ENCODE peak calls at places on chromosomes 4 and X, in nine cellular contexts. I is choroid plexus epithelial cell; S is NCI-H1048; W is germinal center; P is effector memory CD8-positive, alpha-beta T cell; T is HCEC 1CT; G is fibroblast of pulmonary artery; A is activated naive CD8-positive, alpha-beta T cell treated with anti-CD3 and anti-CD28 coated beads, Interleukin-2, amount 10 ng/mL, durations not matched to agents 7 days and 5 days; U is hypothalamus. E is an unnamed sample.

GRCh38 chr4:99946346-99947189 is at the start of gene DNAJB14:
- DNase-seq in G (peak), W (peak), S (peak), I (peak), T (peak), U (peak), A (peak), P (peak), E (peak)

GRCh38 chr4:6364146-6364545 is 94.5 kb downstream of the WFS1 start:
- DNase-seq in U (no peak), I (no peak), G (no peak), S (no peak), W (no peak), T (no peak), P (no peak), A (no peak), E (no peak)

GRCh38 chr4:121726642-121727268 is 30.0 kb upstream of the ANXA5 start:
- DNase-seq in T (peak), I (peak), P (peak), A (no peak), W (peak), S (no peak), G (peak), U (no peak), E (no peak)

GRCh38 chrX:1212532-1212931 is at the start of gene CRLF2:
- DNase-seq in S (no peak), T (peak), A (peak), U (no peak), P (no peak), W (no peak), I (peak), G (no peak), E (no peak)

GRCh38 chr4:71355045-71355444 is 16.2 kb downstream of the SLC4A4 start:
- DNase-seq in S (no peak), A (no peak), G (no peak), T (no peak), W (no peak), P (no peak), I (no peak), U (no peak), E (no peak)

GRCh38 chr4:56698329-56698728 is 17.2 kb upstream of the HOPX start:
- DNase-seq in W (no peak), U (no peak), S (no peak), I (peak), T (no peak), G (peak), P (no peak), A (no peak), E (no peak)

GRCh38 chrX:55908685-55909212 is 191.2 kb downstream of the RRAGB start:
- DNase-seq in T (no peak), S (no peak), I (peak), P (peak), A (peak), U (peak), G (peak), W (peak), E (peak)

GRCh38 chr4:17577660-17578481 is 873 bp downstream of the LAP3 start:
- DNase-seq in I (peak), G (peak), T (peak), W (peak), A (peak), P (peak), U (peak), S (no peak), E (no peak)

GRCh38 chr4:150212927-150213326 is 134.7 kb downstream of the DCLK2 start:
- DNase-seq in A (no peak), U (no peak), S (no peak), G (no peak), I (no peak), P (no peak), T (no peak), W (no peak), E (no peak)

GRCh38 chrX:130170752-130171445 is 863 bp upstream of the RAB33A start:
- DNase-seq in U (peak), S (no peak), W (peak), P (peak), I (peak), T (peak), A (peak), G (no peak), E (peak)

GRCh38 chr4:104490770-104491395 is 3.8 kb downstream of the CXXC4 start:
- DNase-seq in P (peak), A (no peak), T (no peak), I (peak), U (peak), G (peak), S (peak), W (peak), E (peak)

GRCh38 chrX:74248889-74249288 is 55.1 kb upstream of the ZCCHC13 start:
- DNase-seq in G (peak), S (no peak), P (no peak), I (peak), U (no peak), W (no peak), A (no peak), T (no peak), E (no peak)

GRCh38 chr4:185799442-185799841 is 12.6 kb downstream of the SORBS2 start:
- DNase-seq in I (no peak), T (no peak), G (no peak), W (no peak), A (no peak), P (no peak), U (no peak), S (no peak), E (no peak)

GRCh38 chrX:100995469-100995868 is 26.0 kb downstream of the ARL13A start:
- DNase-seq in U (no peak), W (no peak), S (no peak), I (peak), A (no peak), T (peak), G (peak), P (no peak), E (no peak)

GRCh38 chr4:5237086-5237485 is 185.8 kb downstream of the STK32B start:
- DNase-seq in T (no peak), P (no peak), U (no peak), I (no peak), G (no peak), S (no peak), W (no peak), A (no peak), E (no peak)

GRCh38 chr4:102477657-102478056 is 23.5 kb upstream of the NFKB1 start:
- DNase-seq in W (no peak), T (peak), U (no peak), A (no peak), I (peak), P (no peak), G (peak), S (no peak), E (no peak)

GRCh38 chr4:89657931-89658700 is 178.8 kb downstream of the SNCA start:
- DNase-seq in U (no peak), A (no peak), T (peak), I (peak), S (no peak), G (peak), W (no peak), P (no peak), E (no peak)

GRCh38 chrX:23365541-23365940 is 30.9 kb downstream of the PTCHD1 start:
- DNase-seq in I (no peak), W (no peak), G (no peak), A (no peak), S (no peak), T (no peak), U (no peak), P (no peak), E (no peak)

GRCh38 chr4:111685205-111685604 is 460.0 kb upstream of the FAM241A start:
- DNase-seq in P (no peak), W (no peak), G (no peak), A (no peak), I (no peak), S (no peak), T (no peak), U (no peak), E (no peak)

GRCh38 chrX:119887721-119888425 is 7.8 kb upstream of the AKAP14 start:
- DNase-seq in A (peak), S (no peak), P (peak), T (peak), G (peak), W (peak), U (peak), I (peak), E (peak)